ENCODE peak calls at places on chromosomes 16 and 17, in seven cellular contexts. R is glutamatergic neuron, E is dorsolateral prefrontal cortex, P is A673, K is prostate gland, G is heart left ventricle, J is GM20000. U is an unnamed sample.

GRCh38 chr17:81832608-81833159 is 407 bp downstream of the MCRIP1 start:
- DNase-seq in R (no peak), E (no peak), P (peak; percentile 41), K (no peak), G (peak; percentile 77), J (peak; percentile 67), U (peak; percentile 18)

GRCh38 chr17:6052926-6053325 is 17.3 kb upstream of the WSCD1 start:
- DNase-seq in R (no peak), E (no peak), P (no peak), K (no peak), G (no peak), J (no peak), U (no peak)

GRCh38 chr16:71943887-71944286 is 48.6 kb downstream of the IST1 start:
- DNase-seq in R (no peak), E (no peak), P (no peak), K (no peak), G (no peak), J (no peak), U (no peak)

GRCh38 chr17:31582151-31582907 is 190.9 kb downstream of the RAB11FIP4 start:
- DNase-seq in R (no peak), E (peak; percentile 50), P (no peak), K (no peak), G (peak; percentile 85), J (peak; percentile 74), U (peak; percentile 3)

GRCh38 chr17:78147315-78147998 is 1.3 kb downstream of the C17orf99 start:
- DNase-seq in R (no peak), E (no peak), P (no peak), K (no peak), G (no peak), J (peak; percentile 55), U (peak; percentile 73)

GRCh38 chr16:89038811-89039735 is 54.6 kb upstream of the ACSF3 start:
- DNase-seq in R (no peak), E (no peak), P (no peak), K (no peak), G (peak; percentile 53), J (no peak), U (no peak)

GRCh38 chr17:13031718-13032350 is 14.0 kb upstream of the ELAC2 start:
- DNase-seq in R (peak; percentile 55), E (peak; percentile 46), P (peak; percentile 66), K (no peak), G (no peak), J (peak; percentile 64), U (peak; percentile 19)

GRCh38 chr17:28716740-28717577 is 709 bp downstream of the RAB34 start:
- DNase-seq in R (peak; percentile 50), E (no peak), P (peak; percentile 43), K (no peak), G (peak; percentile 74), J (no peak), U (no peak)

GRCh38 chr17:78247304-78247703 is 15.9 kb downstream of the TMEM235 start:
- DNase-seq in R (no peak), E (no peak), P (no peak), K (no peak), G (no peak), J (no peak), U (no peak)

GRCh38 chr16:6335072-6335471 is 997.6 kb upstream of the RBFOX1 start:
- DNase-seq in R (peak; percentile 56), E (no peak), P (peak; percentile 49), K (no peak), G (no peak), J (no peak), U (no peak)

GRCh38 chr16:67284699-67285646 is 5.6 kb downstream of the PLEKHG4 start:
- DNase-seq in R (peak; percentile 74), E (peak; percentile 55), P (no peak), K (peak; percentile 36), G (no peak), J (no peak), U (no peak)
- TF ChIP-seq CTCF in R (no peak), E (peak; percentile 33), P (no peak), K (peak; percentile 71), G (peak; percentile 39), J (no peak), U (peak; percentile 7)

GRCh38 chr16:58044266-58045019 is 18.9 kb downstream of the MMP15 start:
- DNase-seq in R (no peak), E (no peak), P (no peak), K (no peak), G (peak; percentile 25), J (no peak), U (no peak)
- TF ChIP-seq CTCF in R (no peak), E (no peak), P (no peak), K (no peak), G (no peak), J (no peak), U (no peak)

DNA sequence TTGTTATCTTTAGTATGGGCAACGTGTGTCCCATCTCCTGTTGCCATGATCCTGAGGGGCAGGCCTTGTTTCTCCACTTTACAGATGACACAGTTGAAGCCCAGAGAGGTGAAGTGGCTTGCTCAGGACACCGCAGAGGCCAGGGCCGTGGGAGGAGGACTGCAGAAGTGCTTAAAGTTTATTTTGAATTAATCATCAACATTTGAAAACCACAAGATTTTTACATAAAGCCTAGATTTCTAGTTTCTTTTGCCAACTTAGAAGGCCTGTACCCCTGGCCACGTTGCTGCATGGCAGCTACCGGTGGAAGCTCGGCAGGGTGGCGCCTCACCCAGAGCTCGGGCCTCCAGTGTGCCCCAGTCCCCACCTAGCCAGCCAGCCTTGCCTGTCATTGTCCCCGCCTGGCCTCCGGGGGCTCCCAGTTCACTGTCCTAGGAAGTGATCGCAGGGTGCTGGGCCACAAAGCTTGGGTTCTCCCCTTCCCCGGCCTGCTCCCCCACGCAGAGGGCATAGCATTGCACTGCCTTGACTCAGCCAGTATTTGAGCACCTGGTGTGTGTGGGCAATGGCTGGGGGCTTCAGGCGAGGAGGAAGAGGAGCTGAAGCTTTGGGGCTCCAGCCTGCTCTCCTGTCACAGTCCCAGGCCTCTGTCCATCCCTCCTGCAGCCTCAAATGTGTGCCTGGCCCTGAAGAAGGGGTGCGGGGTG is 14.8 kb upstream of the ADCY7 start:
- DNase-seq in R (no peak), E (no peak), P (no peak), K (no peak), G (peak; percentile 43), J (no peak), U (no peak)
- TF ChIP-seq CTCF in R (no peak), E (no peak), P (no peak), K (no peak), G (no peak), J (no peak), U (no peak)

DNA sequence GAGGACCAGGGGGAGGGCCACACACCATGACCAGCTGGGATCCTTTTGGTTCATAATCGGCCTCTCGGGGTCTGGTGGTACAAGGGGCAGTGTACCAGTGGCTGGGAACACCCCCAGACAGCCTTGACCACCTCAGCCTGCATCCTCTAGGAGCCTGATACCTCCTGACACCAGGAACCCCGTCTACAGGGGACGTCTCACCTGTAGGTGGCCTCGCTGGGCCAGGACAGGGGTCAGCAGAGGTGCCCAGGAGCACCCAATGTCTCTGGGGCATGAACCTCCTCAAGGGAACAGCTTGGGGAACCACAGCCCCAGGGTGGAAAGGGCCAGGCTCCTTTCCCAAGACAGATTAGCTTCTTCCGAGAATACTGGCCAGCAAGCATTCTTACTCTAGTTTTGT is 2.5 kb upstream of the METRNL start:
- DNase-seq in R (no peak), E (no peak), P (no peak), K (no peak), G (no peak), J (peak; percentile 72), U (no peak)
- TF ChIP-seq CTCF in R (no peak), E (no peak), P (no peak), K (peak; percentile 50), G (no peak), J (peak; percentile 62), U (no peak)

U was measured in GM12864.